ENCODE peak calls at places on chromosomes 12 and 14, in eight cellular contexts. One of them, this sample, is unnamed.

GRCh38 chr12:47184229-47184628 is 104.5 kb upstream of the AMIGO2 start:
- DNase-seq in neuronal stem cell: no peak
- DNase-seq in type B pancreatic cell: no peak
- DNase-seq in body of pancreas: peak; percentile 62
- DNase-seq in A549: no peak
- DNase-seq in stimulated activated CD4-positive, alpha-beta T cell treated with anti-CD3 and anti-CD28 coated beads, Interleukin-2, amount 100 ng/mL, for 48 hours: no peak
- DNase-seq in SW480: no peak
- DNase-seq in EH: no peak
- DNase-seq in this sample: no peak

GRCh38 chr14:23568600-23569310 is 1.2 kb upstream of the AP1G2 start:
- DNase-seq in EH: no peak
- DNase-seq in SW480: no peak
- DNase-seq in type B pancreatic cell: no peak
- DNase-seq in neuronal stem cell: no peak
- DNase-seq in stimulated activated CD4-positive, alpha-beta T cell treated with anti-CD3 and anti-CD28 coated beads, Interleukin-2, amount 100 ng/mL, for 48 hours: no peak
- DNase-seq in A549: no peak
- DNase-seq in body of pancreas: no peak
- DNase-seq in this sample: no peak

GRCh38 chr14:55339770-55340169 is 68.5 kb downstream of the FBXO34 start:
- DNase-seq in body of pancreas: no peak
- DNase-seq in neuronal stem cell: no peak
- DNase-seq in EH: no peak
- DNase-seq in stimulated activated CD4-positive, alpha-beta T cell treated with anti-CD3 and anti-CD28 coated beads, Interleukin-2, amount 100 ng/mL, for 48 hours: no peak
- DNase-seq in A549: no peak
- DNase-seq in SW480: no peak
- DNase-seq in type B pancreatic cell: no peak
- DNase-seq in this sample: no peak

GRCh38 chr12:57810450-57810849 is 8.1 kb downstream of the AVIL start:
- DNase-seq in A549: no peak
- DNase-seq in SW480: no peak
- DNase-seq in neuronal stem cell: no peak
- DNase-seq in body of pancreas: no peak
- DNase-seq in stimulated activated CD4-positive, alpha-beta T cell treated with anti-CD3 and anti-CD28 coated beads, Interleukin-2, amount 100 ng/mL, for 48 hours: no peak
- DNase-seq in EH: peak; percentile 55
- DNase-seq in type B pancreatic cell: no peak
- DNase-seq in this sample: no peak

GRCh38 chr12:58470266-58471010 is 449.9 kb downstream of the LRIG3 start:
- DNase-seq in A549: no peak
- DNase-seq in neuronal stem cell: no peak
- DNase-seq in stimulated activated CD4-positive, alpha-beta T cell treated with anti-CD3 and anti-CD28 coated beads, Interleukin-2, amount 100 ng/mL, for 48 hours: no peak
- DNase-seq in EH: no peak
- DNase-seq in body of pancreas: no peak
- DNase-seq in type B pancreatic cell: no peak
- DNase-seq in SW480: no peak
- DNase-seq in this sample: no peak

GRCh38 chr12:5428332-5429221 is 3.3 kb upstream of the NTF3 start:
- DNase-seq in type B pancreatic cell: no peak
- DNase-seq in stimulated activated CD4-positive, alpha-beta T cell treated with anti-CD3 and anti-CD28 coated beads, Interleukin-2, amount 100 ng/mL, for 48 hours: no peak
- DNase-seq in body of pancreas: no peak
- DNase-seq in SW480: peak; percentile 33
- DNase-seq in EH: peak; percentile 58
- DNase-seq in neuronal stem cell: peak; percentile 38
- DNase-seq in A549: no peak
- DNase-seq in this sample: no peak

GRCh38 chr14:93007225-93007997 is 84.5 kb downstream of the CHGA start:
- DNase-seq in type B pancreatic cell: no peak
- DNase-seq in EH: peak; percentile 65
- DNase-seq in A549: peak; percentile 28
- DNase-seq in SW480: peak; percentile 70
- DNase-seq in stimulated activated CD4-positive, alpha-beta T cell treated with anti-CD3 and anti-CD28 coated beads, Interleukin-2, amount 100 ng/mL, for 48 hours: no peak
- DNase-seq in neuronal stem cell: no peak
- DNase-seq in body of pancreas: no peak
- DNase-seq in this sample: no peak

GRCh38 chr14:30272848-30273563 is 286.0 kb upstream of the G2E3 start:
- DNase-seq in SW480: no peak
- DNase-seq in type B pancreatic cell: no peak
- DNase-seq in A549: no peak
- DNase-seq in stimulated activated CD4-positive, alpha-beta T cell treated with anti-CD3 and anti-CD28 coated beads, Interleukin-2, amount 100 ng/mL, for 48 hours: no peak
- DNase-seq in neuronal stem cell: peak; percentile 14
- DNase-seq in body of pancreas: no peak
- DNase-seq in EH: no peak
- DNase-seq in this sample: no peak

GRCh38 chr12:66724616-66725015 is 45.7 kb upstream of the GRIP1 start:
- DNase-seq in SW480: no peak
- DNase-seq in stimulated activated CD4-positive, alpha-beta T cell treated with anti-CD3 and anti-CD28 coated beads, Interleukin-2, amount 100 ng/mL, for 48 hours: no peak
- DNase-seq in A549: no peak
- DNase-seq in neuronal stem cell: no peak
- DNase-seq in EH: no peak
- DNase-seq in type B pancreatic cell: no peak
- DNase-seq in body of pancreas: no peak
- DNase-seq in this sample: no peak

GRCh38 chr12:31321565-31322228 is 4.3 kb downstream of the SINHCAF start:
- DNase-seq in stimulated activated CD4-positive, alpha-beta T cell treated with anti-CD3 and anti-CD28 coated beads, Interleukin-2, amount 100 ng/mL, for 48 hours: no peak
- DNase-seq in type B pancreatic cell: no peak
- DNase-seq in A549: no peak
- DNase-seq in body of pancreas: no peak
- DNase-seq in neuronal stem cell: no peak
- DNase-seq in EH: peak; percentile 23
- DNase-seq in SW480: no peak
- DNase-seq in this sample: no peak

GRCh38 chr12:93722757-93723567 is 45.8 kb downstream of the CRADD start:
- DNase-seq in A549: no peak
- DNase-seq in SW480: no peak
- DNase-seq in stimulated activated CD4-positive, alpha-beta T cell treated with anti-CD3 and anti-CD28 coated beads, Interleukin-2, amount 100 ng/mL, for 48 hours: no peak
- DNase-seq in body of pancreas: peak; percentile 68
- DNase-seq in EH: peak; percentile 79
- DNase-seq in type B pancreatic cell: no peak
- DNase-seq in neuronal stem cell: no peak
- DNase-seq in this sample: no peak

GRCh38 chr14:33596211-33597080 is 354.4 kb downstream of the EGLN3 start:
- DNase-seq in EH: no peak
- DNase-seq in type B pancreatic cell: no peak
- DNase-seq in body of pancreas: no peak
- DNase-seq in A549: no peak
- DNase-seq in neuronal stem cell: no peak
- DNase-seq in SW480: no peak
- DNase-seq in stimulated activated CD4-positive, alpha-beta T cell treated with anti-CD3 and anti-CD28 coated beads, Interleukin-2, amount 100 ng/mL, for 48 hours: no peak
- DNase-seq in this sample: no peak

GRCh38 chr12:12010277-12011031 is 60.3 kb upstream of the BCL2L14 start:
- DNase-seq in neuronal stem cell: no peak
- DNase-seq in A549: no peak
- DNase-seq in type B pancreatic cell: no peak
- DNase-seq in SW480: peak; percentile 84
- DNase-seq in EH: peak; percentile 71
- DNase-seq in body of pancreas: no peak
- DNase-seq in stimulated activated CD4-positive, alpha-beta T cell treated with anti-CD3 and anti-CD28 coated beads, Interleukin-2, amount 100 ng/mL, for 48 hours: peak; percentile 61
- DNase-seq in this sample: no peak

GRCh38 chr14:56359245-56359644 is 220.4 kb upstream of the TMEM260 start:
- DNase-seq in SW480: no peak
- DNase-seq in body of pancreas: no peak
- DNase-seq in neuronal stem cell: no peak
- DNase-seq in A549: no peak
- DNase-seq in stimulated activated CD4-positive, alpha-beta T cell treated with anti-CD3 and anti-CD28 coated beads, Interleukin-2, amount 100 ng/mL, for 48 hours: no peak
- DNase-seq in EH: no peak
- DNase-seq in type B pancreatic cell: no peak
- DNase-seq in this sample: no peak

GRCh38 chr12:86914716-86915115 is 658.5 kb upstream of the MGAT4C start:
- DNase-seq in neuronal stem cell: peak; percentile 23
- DNase-seq in body of pancreas: no peak
- DNase-seq in EH: no peak
- DNase-seq in type B pancreatic cell: no peak
- DNase-seq in A549: peak; percentile 4
- DNase-seq in stimulated activated CD4-positive, alpha-beta T cell treated with anti-CD3 and anti-CD28 coated beads, Interleukin-2, amount 100 ng/mL, for 48 hours: no peak
- DNase-seq in SW480: no peak
- DNase-seq in this sample: no peak

GRCh38 chr12:57129311-57130288 is 1.3 kb downstream of the LRP1 start:
- DNase-seq in stimulated activated CD4-positive, alpha-beta T cell treated with anti-CD3 and anti-CD28 coated beads, Interleukin-2, amount 100 ng/mL, for 48 hours: no peak
- DNase-seq in body of pancreas: no peak
- DNase-seq in SW480: no peak
- DNase-seq in type B pancreatic cell: no peak
- DNase-seq in neuronal stem cell: no peak
- DNase-seq in A549: no peak
- DNase-seq in EH: peak; percentile 51
- DNase-seq in this sample: no peak

GRCh38 chr12:71938728-71939385 is at the start of gene TPH2:
- DNase-seq in neuronal stem cell: peak; percentile 86
- DNase-seq in SW480: peak; percentile 46
- DNase-seq in EH: peak; percentile 66
- DNase-seq in type B pancreatic cell: peak; percentile 86
- DNase-seq in A549: peak; percentile 14
- DNase-seq in stimulated activated CD4-positive, alpha-beta T cell treated with anti-CD3 and anti-CD28 coated beads, Interleukin-2, amount 100 ng/mL, for 48 hours: peak; percentile 47
- DNase-seq in body of pancreas: peak; percentile 61
- DNase-seq in this sample: no peak

GRCh38 chr12:2982361-2982760 is 23.2 kb downstream of the TEAD4 start:
- DNase-seq in type B pancreatic cell: no peak
- DNase-seq in neuronal stem cell: no peak
- DNase-seq in body of pancreas: peak; percentile 93
- DNase-seq in SW480: no peak
- DNase-seq in EH: no peak
- DNase-seq in stimulated activated CD4-positive, alpha-beta T cell treated with anti-CD3 and anti-CD28 coated beads, Interleukin-2, amount 100 ng/mL, for 48 hours: no peak
- DNase-seq in A549: no peak
- DNase-seq in this sample: no peak

GRCh38 chr12:46369474-46370379 is 2.8 kb downstream of the SLC38A2 start:
- DNase-seq in SW480: no peak
- DNase-seq in neuronal stem cell: no peak
- DNase-seq in type B pancreatic cell: no peak
- DNase-seq in stimulated activated CD4-positive, alpha-beta T cell treated with anti-CD3 and anti-CD28 coated beads, Interleukin-2, amount 100 ng/mL, for 48 hours: no peak
- DNase-seq in A549: no peak
- DNase-seq in EH: no peak
- DNase-seq in body of pancreas: no peak
- DNase-seq in this sample: no peak

GRCh38 chr12:109111775-109112491 is 4.5 kb upstream of the ACACB start:
- DNase-seq in type B pancreatic cell: no peak
- DNase-seq in neuronal stem cell: no peak
- DNase-seq in EH: peak; percentile 60
- DNase-seq in SW480: peak; percentile 39
- DNase-seq in A549: peak; percentile 72
- DNase-seq in stimulated activated CD4-positive, alpha-beta T cell treated with anti-CD3 and anti-CD28 coated beads, Interleukin-2, amount 100 ng/mL, for 48 hours: peak; percentile 52
- DNase-seq in body of pancreas: peak; percentile 79
- DNase-seq in this sample: no peak

GRCh38 chr12:5022030-5022429 is 21.6 kb upstream of the KCNA5 start:
- DNase-seq in stimulated activated CD4-positive, alpha-beta T cell treated with anti-CD3 and anti-CD28 coated beads, Interleukin-2, amount 100 ng/mL, for 48 hours: no peak
- DNase-seq in type B pancreatic cell: no peak
- DNase-seq in SW480: no peak
- DNase-seq in body of pancreas: no peak
- DNase-seq in EH: no peak
- DNase-seq in A549: no peak
- DNase-seq in neuronal stem cell: no peak
- DNase-seq in this sample: no peak

GRCh38 chr12:116601524-116601923 is 42.3 kb downstream of the MAP1LC3B2 start:
- DNase-seq in A549: no peak
- DNase-seq in body of pancreas: no peak
- DNase-seq in stimulated activated CD4-positive, alpha-beta T cell treated with anti-CD3 and anti-CD28 coated beads, Interleukin-2, amount 100 ng/mL, for 48 hours: no peak
- DNase-seq in neuronal stem cell: no peak
- DNase-seq in EH: peak; percentile 54
- DNase-seq in SW480: no peak
- DNase-seq in type B pancreatic cell: no peak
- DNase-seq in this sample: no peak

GRCh38 chr14:100149789-100150611 is 9.4 kb downstream of the DEGS2 start:
- DNase-seq in stimulated activated CD4-positive, alpha-beta T cell treated with anti-CD3 and anti-CD28 coated beads, Interleukin-2, amount 100 ng/mL, for 48 hours: no peak
- DNase-seq in EH: no peak
- DNase-seq in body of pancreas: peak; percentile 46
- DNase-seq in A549: no peak
- DNase-seq in SW480: no peak
- DNase-seq in neuronal stem cell: no peak
- DNase-seq in type B pancreatic cell: no peak
- DNase-seq in this sample: no peak

GRCh38 chr12:53591301-53592206 is 34.6 kb downstream of the ATF7 start:
- DNase-seq in A549: no peak
- DNase-seq in neuronal stem cell: peak; percentile 4
- DNase-seq in type B pancreatic cell: no peak
- DNase-seq in SW480: no peak
- DNase-seq in body of pancreas: no peak
- DNase-seq in EH: no peak
- DNase-seq in stimulated activated CD4-positive, alpha-beta T cell treated with anti-CD3 and anti-CD28 coated beads, Interleukin-2, amount 100 ng/mL, for 48 hours: no peak
- DNase-seq in this sample: no peak

GRCh38 chr12:21989819-21990412 is 48.7 kb upstream of the ABCC9 start:
- DNase-seq in type B pancreatic cell: no peak
- DNase-seq in neuronal stem cell: no peak
- DNase-seq in EH: peak; percentile 56
- DNase-seq in A549: no peak
- DNase-seq in stimulated activated CD4-positive, alpha-beta T cell treated with anti-CD3 and anti-CD28 coated beads, Interleukin-2, amount 100 ng/mL, for 48 hours: no peak
- DNase-seq in body of pancreas: no peak
- DNase-seq in SW480: peak; percentile 62
- DNase-seq in this sample: no peak

GRCh38 chr12:19544351-19544750 is 105.1 kb downstream of the AEBP2 start:
- DNase-seq in body of pancreas: no peak
- DNase-seq in neuronal stem cell: no peak
- DNase-seq in type B pancreatic cell: no peak
- DNase-seq in A549: no peak
- DNase-seq in SW480: no peak
- DNase-seq in EH: no peak
- DNase-seq in stimulated activated CD4-positive, alpha-beta T cell treated with anti-CD3 and anti-CD28 coated beads, Interleukin-2, amount 100 ng/mL, for 48 hours: no peak
- DNase-seq in this sample: no peak

GRCh38 chr12:89140141-89140540 is 212.2 kb downstream of the DUSP6 start:
- DNase-seq in neuronal stem cell: no peak
- DNase-seq in body of pancreas: no peak
- DNase-seq in type B pancreatic cell: no peak
- DNase-seq in SW480: no peak
- DNase-seq in stimulated activated CD4-positive, alpha-beta T cell treated with anti-CD3 and anti-CD28 coated beads, Interleukin-2, amount 100 ng/mL, for 48 hours: no peak
- DNase-seq in A549: no peak
- DNase-seq in EH: peak; percentile 71
- DNase-seq in this sample: no peak

GRCh38 chr12:22527999-22528398 is 16.3 kb downstream of the C2CD5 start:
- DNase-seq in body of pancreas: no peak
- DNase-seq in type B pancreatic cell: no peak
- DNase-seq in neuronal stem cell: no peak
- DNase-seq in stimulated activated CD4-positive, alpha-beta T cell treated with anti-CD3 and anti-CD28 coated beads, Interleukin-2, amount 100 ng/mL, for 48 hours: no peak
- DNase-seq in EH: peak; percentile 85
- DNase-seq in SW480: no peak
- DNase-seq in A549: no peak
- DNase-seq in this sample: peak; percentile 31

GRCh38 chr14:21226467-21226866 is 42.8 kb downstream of the HNRNPC start:
- DNase-seq in EH: no peak
- DNase-seq in body of pancreas: no peak
- DNase-seq in neuronal stem cell: no peak
- DNase-seq in stimulated activated CD4-positive, alpha-beta T cell treated with anti-CD3 and anti-CD28 coated beads, Interleukin-2, amount 100 ng/mL, for 48 hours: no peak
- DNase-seq in A549: no peak
- DNase-seq in SW480: no peak
- DNase-seq in type B pancreatic cell: no peak
- DNase-seq in this sample: no peak

GRCh38 chr14:93708311-93708734 is 80.0 kb downstream of the PRIMA1 start:
- DNase-seq in body of pancreas: no peak
- DNase-seq in SW480: no peak
- DNase-seq in EH: no peak
- DNase-seq in A549: no peak
- DNase-seq in neuronal stem cell: no peak
- DNase-seq in stimulated activated CD4-positive, alpha-beta T cell treated with anti-CD3 and anti-CD28 coated beads, Interleukin-2, amount 100 ng/mL, for 48 hours: no peak
- DNase-seq in type B pancreatic cell: no peak
- DNase-seq in this sample: no peak